ENCODE peak calls at places on chromosome 6, in seven cellular contexts. E, J, I, D, P, L and F are unnamed samples. For H3K4me1, the result is how much of the 10 kb centered on the place peaks cover.

GRCh38 chr6:30882764-30883475 is 1.4 kb upstream of the DDR1 start:
- DNase-seq in J (peak), E (peak), I (peak), D (no peak), L (peak), P (peak), F (peak)

GRCh38 chr6:140846518-140847277 is 1286.0 kb upstream of the GJE1 start:
- DNase-seq in I (no peak), P (no peak), E (no peak), L (no peak), J (no peak), D (no peak), F (no peak)

GRCh38 chr6:11278207-11278559 is 45.7 kb upstream of the NEDD9 start:
- DNase-seq in J (no peak), P (no peak), L (no peak), I (no peak), D (no peak), E (no peak), F (no peak)

GRCh38 chr6:100381111-100381510 is 83.6 kb downstream of the SIM1 start:
- DNase-seq in J (no peak), D (no peak), L (no peak), E (no peak), I (no peak), P (no peak), F (no peak)

GRCh38 chr6:138455746-138456392 is 43.4 kb downstream of the NHSL1 start:
- DNase-seq in I (no peak), J (no peak), P (no peak), L (no peak), D (no peak), E (no peak), F (peak)

GRCh38 chr6:36129889-36130671 is at the start of gene MAPK13:
- DNase-seq in E (peak), J (peak), I (peak), D (no peak), P (peak), L (peak), F (peak)

GRCh38 chr6:2127484-2127911 is 117.9 kb downstream of the GMDS start:
- DNase-seq in L (no peak), P (no peak), D (peak), I (peak), J (no peak), E (peak), F (peak)

GRCh38 chr6:14799928-14800327 is 445.9 kb upstream of the JARID2 start:
- DNase-seq in I (peak), E (peak), L (peak), P (peak), J (peak), D (peak), F (peak)

GRCh38 chr6:168322966-168323365 is 3.4 kb upstream of the DACT2 start:
- DNase-seq in P (no peak), J (no peak), L (no peak), E (no peak), D (no peak), I (no peak), F (no peak)

GRCh38 chr6:22442826-22443225 is 126.5 kb upstream of the HDGFL1 start:
- DNase-seq in E (no peak), L (no peak), P (no peak), J (no peak), I (no peak), D (no peak), F (no peak)

GRCh38 chr6:2684766-2685754 is 65.7 kb downstream of the MYLK4 start:
- DNase-seq in L (no peak), J (no peak), I (no peak), D (no peak), P (no peak), E (no peak), F (no peak)

GRCh38 chr6:109768485-109768884 is 77.4 kb downstream of the FIG4 start:
- DNase-seq in P (no peak), D (no peak), E (no peak), J (no peak), L (no peak), I (no peak), F (no peak)

GRCh38 chr6:138987299-138987642 is 782 bp downstream of the REPS1 start:
- DNase-seq in E (no peak), I (peak), D (no peak), L (no peak), J (no peak), P (peak), F (no peak)

GRCh38 chr6:134060491-134061106 is 8.2 kb upstream of the SLC2A12 start:
- DNase-seq in J (peak), D (no peak), P (peak), E (no peak), I (no peak), L (no peak), F (no peak)

GRCh38 chr6:41723178-41723935 is 12.1 kb downstream of the TFEB start:
- DNase-seq in I (peak), L (peak), E (peak), P (peak), D (peak), J (no peak), F (no peak)

GRCh38 chr6:1552296-1552761 is 57.4 kb upstream of the FOXC1 start:
- DNase-seq in I (no peak), E (peak), D (no peak), J (peak), P (peak), L (no peak), F (peak)

GRCh38 chr6:83536034-83536646 is 23.8 kb downstream of the PRSS35 start:
- DNase-seq in P (peak), E (peak), J (peak), I (no peak), D (peak), L (peak), F (peak)

GRCh38 chr6:150919938-150920337 is 54.4 kb downstream of the MTHFD1L start:
- DNase-seq in E (no peak), I (no peak), J (no peak), P (no peak), D (no peak), L (no peak), F (no peak)

GRCh38 chr6:81772741-81773140 is 20.3 kb upstream of the TENT5A start:
- DNase-seq in P (no peak), I (no peak), E (no peak), J (no peak), L (no peak), D (no peak), F (no peak)
- H3K4me1 ChIP-seq in P (under half), I (under half), E (under half), J (under half), L (under half), D (under half), F (under half)

GRCh38 chr6:34315780-34316179 is 67.0 kb upstream of the SMIM29 start:
- DNase-seq in I (no peak), L (no peak), D (no peak), P (no peak), E (no peak), J (no peak), F (no peak)

GRCh38 chr6:34317172-34317477 is 68.3 kb upstream of the SMIM29 start:
- DNase-seq in J (no peak), L (no peak), D (no peak), I (no peak), E (no peak), P (no peak), F (no peak)

GRCh38 chr6:34317882-34318491 is 69.2 kb upstream of the SMIM29 start:
- DNase-seq in I (no peak), E (no peak), J (no peak), L (no peak), P (no peak), D (no peak), F (no peak)

GRCh38 chr6:34315256-34315655 is 66.5 kb upstream of the SMIM29 start:
- DNase-seq in P (no peak), D (no peak), I (no peak), E (no peak), L (no peak), J (no peak), F (no peak)

GRCh38 chr6:34316442-34317171 is 67.8 kb upstream of the SMIM29 start:
- DNase-seq in D (no peak), L (no peak), J (no peak), E (no peak), I (no peak), P (no peak), F (no peak)
- H3K4me3 ChIP-seq in D (no peak), L (no peak), J (no peak), E (no peak), I (no peak), P (no peak), F (no peak)

DNA sequence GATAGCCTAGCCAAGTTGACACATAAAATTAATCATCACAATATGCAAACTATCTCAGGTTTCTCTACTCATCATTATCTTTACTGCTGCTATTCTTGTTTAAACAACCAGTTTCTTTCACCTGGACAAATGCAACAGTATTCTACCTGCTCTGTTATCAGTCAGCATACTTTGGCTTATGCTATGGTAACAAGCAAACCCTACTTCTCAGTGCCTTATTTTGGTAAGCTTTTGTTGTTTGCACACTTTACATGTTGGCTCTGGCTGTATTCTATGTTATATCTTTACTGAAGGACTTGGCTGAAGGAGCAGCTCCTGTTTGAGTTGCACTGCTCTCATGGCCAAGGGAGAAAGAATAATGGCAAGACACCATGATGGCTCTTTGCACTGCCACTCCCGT is 463.1 kb downstream of the EPM2A start:
- DNase-seq in E (no peak), P (no peak), I (no peak), J (no peak), D (no peak), L (no peak), F (no peak)
- H3K27ac ChIP-seq in E (no peak), P (no peak), I (no peak), J (no peak), D (no peak), L (no peak), F (no peak)

GRCh38 chr6:52553719-52554118 is 23.1 kb downstream of the TRAM2 start:
- DNase-seq in J (no peak), L (no peak), D (no peak), E (no peak), I (no peak), P (no peak), F (no peak)
- H3K4me1 ChIP-seq in J (under half), L (half or more), D (under half), E (half or more), I (half or more), P (under half), F (under half)